ENCODE peak calls at places on chromosomes 5 and 9, in nine cellular contexts. R is astrocyte of the spinal cord; E is AG10803; Q is naive thymus-derived CD8-positive, alpha-beta T cell; L is CD4-positive, CD25-positive, alpha-beta regulatory T cell; D is tibial artery; X is stimulated activated CD8-positive, alpha-beta memory T cell treated with anti-CD3 and anti-CD28 coated beads, Interleukin-12 subunit alpha, Interleukin-12 subunit beta, amount 100 ng/mL, for 4 hours; O is EL; B is osteocyte. T is an unnamed sample.

GRCh38 chr5:128695791-128696520 is 157.9 kb upstream of the FBN2 start:
- DNase-seq in E (no peak), R (no peak), B (no peak), L (no peak), O (no peak), D (no peak), X (no peak), Q (no peak), T (no peak)

GRCh38 chr9:89874351-89875321 is 269.8 kb downstream of the GADD45G start:
- DNase-seq in B (peak; percentile 59), R (no peak), E (no peak), X (no peak), O (no peak), L (no peak), Q (no peak), D (peak; percentile 92), T (peak; percentile 84)

GRCh38 chr9:105438136-105438839 is 9.5 kb upstream of the FSD1L start:
- DNase-seq in Q (no peak), R (peak; percentile 73), O (no peak), X (no peak), B (no peak), L (no peak), E (peak; percentile 49), D (no peak), T (no peak)

GRCh38 chr5:37638897-37639296 is 200.9 kb downstream of the GDNF start:
- DNase-seq in E (peak; percentile 20), L (no peak), X (no peak), Q (no peak), B (no peak), O (peak; percentile 13), R (peak; percentile 20), D (no peak), T (no peak)

GRCh38 chr9:128027166-128027539 is 40.0 kb downstream of the NAIF1 start:
- DNase-seq in O (no peak), R (no peak), X (no peak), L (peak; percentile 25), B (no peak), D (no peak), Q (no peak), E (peak; percentile 23), T (no peak)

GRCh38 chr5:126878085-126878484 is 101.1 kb downstream of the LMNB1 start:
- DNase-seq in L (no peak), Q (no peak), O (no peak), D (no peak), R (no peak), X (no peak), E (no peak), B (no peak), T (no peak)

GRCh38 chr5:71637133-71637532 is 50.0 kb downstream of the MCCC2 start:
- DNase-seq in X (no peak), D (no peak), L (no peak), O (no peak), B (no peak), Q (no peak), R (no peak), E (no peak), T (no peak)

GRCh38 chr5:96026334-96027065 is 64.8 kb upstream of the ELL2 start:
- DNase-seq in Q (no peak), B (no peak), X (no peak), R (peak; percentile 71), O (peak; percentile 90), E (peak; percentile 96), L (no peak), D (no peak), T (no peak)